ENCODE peak calls at places on chromosomes 2 and 18, in five cellular contexts. One of them, this sample, is unnamed.

GRCh38 chr2:69683170-69683971 is 39.8 kb upstream of the AAK1 start:
- DNase-seq in keratinocyte: no peak
- DNase-seq in GM23248: peak; percentile 78
- DNase-seq in MM.1S: no peak
- DNase-seq in fibroblast of lung: peak; percentile 80
- DNase-seq in this sample: no peak

GRCh38 chr2:97868986-97869721 is 126.6 kb downstream of the TMEM131 start:
- DNase-seq in keratinocyte: peak; percentile 80
- DNase-seq in GM23248: peak; percentile 93
- DNase-seq in MM.1S: no peak
- DNase-seq in fibroblast of lung: peak; percentile 94
- DNase-seq in this sample: no peak

GRCh38 chr2:85843543-85843942 is 45.2 kb downstream of the ST3GAL5 start:
- DNase-seq in keratinocyte: no peak
- DNase-seq in GM23248: no peak
- DNase-seq in MM.1S: peak; percentile 25
- DNase-seq in fibroblast of lung: no peak
- DNase-seq in this sample: peak; percentile 35

GRCh38 chr2:165810418-165810817 is 16.4 kb upstream of the GALNT3 start:
- DNase-seq in keratinocyte: no peak
- DNase-seq in GM23248: no peak
- DNase-seq in MM.1S: no peak
- DNase-seq in fibroblast of lung: no peak
- DNase-seq in this sample: no peak

GRCh38 chr2:105870062-105870461 is 125.3 kb downstream of the NCK2 start:
- DNase-seq in keratinocyte: no peak
- DNase-seq in GM23248: no peak
- DNase-seq in MM.1S: no peak
- DNase-seq in fibroblast of lung: no peak
- DNase-seq in this sample: no peak

GRCh38 chr2:219636941-219637841 is 9.8 kb downstream of the SLC4A3 start:
- DNase-seq in keratinocyte: no peak
- DNase-seq in GM23248: no peak
- DNase-seq in MM.1S: no peak
- DNase-seq in fibroblast of lung: no peak
- DNase-seq in this sample: no peak

GRCh38 chr2:118752762-118753429 is 94.6 kb downstream of the EN1 start:
- DNase-seq in keratinocyte: no peak
- DNase-seq in GM23248: no peak
- DNase-seq in MM.1S: no peak
- DNase-seq in fibroblast of lung: no peak
- DNase-seq in this sample: no peak

GRCh38 chr2:39107724-39108273 is 13.1 kb downstream of the SOS1 start:
- DNase-seq in keratinocyte: no peak
- DNase-seq in GM23248: no peak
- DNase-seq in MM.1S: no peak
- DNase-seq in fibroblast of lung: no peak
- DNase-seq in this sample: no peak

GRCh38 chr2:12970861-12971260 is 254.1 kb downstream of the TRIB2 start:
- DNase-seq in keratinocyte: peak; percentile 95
- DNase-seq in GM23248: peak; percentile 67
- DNase-seq in MM.1S: no peak
- DNase-seq in fibroblast of lung: peak; percentile 47
- DNase-seq in this sample: no peak

GRCh38 chr2:169094676-169095075 is 25.3 kb downstream of the DHRS9 start:
- DNase-seq in keratinocyte: no peak
- DNase-seq in GM23248: no peak
- DNase-seq in MM.1S: no peak
- DNase-seq in fibroblast of lung: no peak
- DNase-seq in this sample: no peak

GRCh38 chr2:77479895-77480294 is 42.3 kb downstream of the LRRTM4 start:
- DNase-seq in keratinocyte: no peak
- DNase-seq in GM23248: no peak
- DNase-seq in MM.1S: no peak
- DNase-seq in fibroblast of lung: peak; percentile 33
- DNase-seq in this sample: no peak

GRCh38 chr2:160145471-160145870 is 54.6 kb downstream of the ITGB6 start:
- DNase-seq in keratinocyte: no peak
- DNase-seq in GM23248: no peak
- DNase-seq in MM.1S: peak; percentile 74
- DNase-seq in fibroblast of lung: no peak
- DNase-seq in this sample: peak; percentile 25

GRCh38 chr18:44458777-44459176 is 221.9 kb upstream of the SETBP1 start:
- DNase-seq in keratinocyte: peak; percentile 41
- DNase-seq in GM23248: peak; percentile 90
- DNase-seq in MM.1S: no peak
- DNase-seq in fibroblast of lung: peak; percentile 66
- DNase-seq in this sample: no peak

GRCh38 chr2:43391159-43391876 is 164.9 kb upstream of the ZFP36L2 start:
- DNase-seq in keratinocyte: no peak
- DNase-seq in GM23248: no peak
- DNase-seq in MM.1S: no peak
- DNase-seq in fibroblast of lung: peak; percentile 28
- DNase-seq in this sample: no peak

GRCh38 chr18:57956495-57956894 is 87.5 kb upstream of the NEDD4L start:
- DNase-seq in keratinocyte: no peak
- DNase-seq in GM23248: no peak
- DNase-seq in MM.1S: no peak
- DNase-seq in fibroblast of lung: no peak
- DNase-seq in this sample: no peak

GRCh38 chr2:26521054-26521912 is 43.4 kb upstream of the OTOF start:
- DNase-seq in keratinocyte: no peak
- DNase-seq in GM23248: peak; percentile 48
- DNase-seq in MM.1S: peak; percentile 9
- DNase-seq in fibroblast of lung: no peak
- DNase-seq in this sample: peak; percentile 37

GRCh38 chr2:227153766-227154486 is 10.1 kb downstream of the COL4A4 start:
- DNase-seq in keratinocyte: no peak
- DNase-seq in GM23248: no peak
- DNase-seq in MM.1S: no peak
- DNase-seq in fibroblast of lung: peak; percentile 12
- DNase-seq in this sample: no peak

GRCh38 chr2:186641807-186642321 is 52.0 kb upstream of the FAM171B start:
- DNase-seq in keratinocyte: peak; percentile 55
- DNase-seq in GM23248: peak; percentile 87
- DNase-seq in MM.1S: peak; percentile 67
- DNase-seq in fibroblast of lung: peak; percentile 78
- DNase-seq in this sample: peak; percentile 53

GRCh38 chr18:36255072-36255708 is 42.3 kb upstream of the FHOD3 start:
- DNase-seq in keratinocyte: no peak
- DNase-seq in GM23248: no peak
- DNase-seq in MM.1S: no peak
- DNase-seq in fibroblast of lung: no peak
- DNase-seq in this sample: no peak

GRCh38 chr18:24016643-24017042 is 2.1 kb downstream of the TTC39C start:
- DNase-seq in keratinocyte: no peak
- DNase-seq in GM23248: peak; percentile 34
- DNase-seq in MM.1S: no peak
- DNase-seq in fibroblast of lung: no peak
- DNase-seq in this sample: no peak

GRCh38 chr2:64659252-64659651 is 5.5 kb upstream of the SERTAD2 start:
- DNase-seq in keratinocyte: no peak
- DNase-seq in GM23248: no peak
- DNase-seq in MM.1S: no peak
- DNase-seq in fibroblast of lung: no peak
- DNase-seq in this sample: peak; percentile 74

GRCh38 chr2:64658269-64658668 is 4.6 kb upstream of the SERTAD2 start:
- DNase-seq in keratinocyte: no peak
- DNase-seq in GM23248: no peak
- DNase-seq in MM.1S: no peak
- DNase-seq in fibroblast of lung: no peak
- DNase-seq in this sample: peak; percentile 93

GRCh38 chr2:64663402-64663801 is 9.7 kb upstream of the SERTAD2 start:
- DNase-seq in keratinocyte: no peak
- DNase-seq in GM23248: no peak
- DNase-seq in MM.1S: no peak
- DNase-seq in fibroblast of lung: no peak
- DNase-seq in this sample: no peak

GRCh38 chr2:64657416-64657815 is 3.7 kb upstream of the SERTAD2 start:
- DNase-seq in keratinocyte: no peak
- DNase-seq in GM23248: no peak
- DNase-seq in MM.1S: peak; percentile 1
- DNase-seq in fibroblast of lung: no peak
- DNase-seq in this sample: peak; percentile 81

GRCh38 chr2:64661770-64662169 is 8.1 kb upstream of the SERTAD2 start:
- DNase-seq in keratinocyte: no peak
- DNase-seq in GM23248: no peak
- DNase-seq in MM.1S: no peak
- DNase-seq in fibroblast of lung: no peak
- DNase-seq in this sample: peak; percentile 74
- H2AFZ ChIP-seq in keratinocyte: no peak overlapping the region
- H2AFZ ChIP-seq in GM23248: no peak overlapping the region
- H2AFZ ChIP-seq in MM.1S: no peak overlapping the region
- H2AFZ ChIP-seq in fibroblast of lung: no peak overlapping the region
- H2AFZ ChIP-seq in this sample: peak overlapping the region; percentile 37

GRCh38 chr2:37119182-37119581 is 34.9 kb downstream of the GPATCH11 start:
- DNase-seq in keratinocyte: no peak
- DNase-seq in GM23248: peak; percentile 5
- DNase-seq in MM.1S: no peak
- DNase-seq in fibroblast of lung: no peak
- DNase-seq in this sample: no peak

GRCh38 chr2:37111971-37112370 is 27.7 kb downstream of the GPATCH11 start:
- DNase-seq in keratinocyte: no peak
- DNase-seq in GM23248: no peak
- DNase-seq in MM.1S: no peak
- DNase-seq in fibroblast of lung: no peak
- DNase-seq in this sample: no peak

GRCh38 chr2:37117566-37117965 is 33.2 kb downstream of the GPATCH11 start:
- DNase-seq in keratinocyte: no peak
- DNase-seq in GM23248: no peak
- DNase-seq in MM.1S: no peak
- DNase-seq in fibroblast of lung: no peak
- DNase-seq in this sample: no peak
- H2AFZ ChIP-seq in keratinocyte: no peak overlapping the region
- H2AFZ ChIP-seq in GM23248: no peak overlapping the region
- H2AFZ ChIP-seq in MM.1S: no peak overlapping the region
- H2AFZ ChIP-seq in fibroblast of lung: no peak overlapping the region
- H2AFZ ChIP-seq in this sample: no peak overlapping the region

GRCh38 chr18:3089579-3089978 is 76.6 kb upstream of the LPIN2 start:
- DNase-seq in keratinocyte: no peak
- DNase-seq in GM23248: no peak
- DNase-seq in MM.1S: no peak
- DNase-seq in fibroblast of lung: peak; percentile 11
- DNase-seq in this sample: no peak

GRCh38 chr18:3088444-3088843 is 75.5 kb upstream of the LPIN2 start:
- DNase-seq in keratinocyte: no peak
- DNase-seq in GM23248: no peak
- DNase-seq in MM.1S: no peak
- DNase-seq in fibroblast of lung: peak; percentile 9
- DNase-seq in this sample: no peak

GRCh38 chr18:3084206-3084605 is 71.3 kb upstream of the LPIN2 start:
- DNase-seq in keratinocyte: no peak
- DNase-seq in GM23248: no peak
- DNase-seq in MM.1S: no peak
- DNase-seq in fibroblast of lung: no peak
- DNase-seq in this sample: no peak

GRCh38 chr18:3088044-3088443 is 75.1 kb upstream of the LPIN2 start:
- DNase-seq in keratinocyte: no peak
- DNase-seq in GM23248: no peak
- DNase-seq in MM.1S: no peak
- DNase-seq in fibroblast of lung: no peak
- DNase-seq in this sample: no peak

GRCh38 chr18:3086865-3087264 is 73.9 kb upstream of the LPIN2 start:
- DNase-seq in keratinocyte: no peak
- DNase-seq in GM23248: no peak
- DNase-seq in MM.1S: no peak
- DNase-seq in fibroblast of lung: no peak
- DNase-seq in this sample: no peak
- H2AFZ ChIP-seq in keratinocyte: no peak overlapping the region
- H2AFZ ChIP-seq in GM23248: no peak overlapping the region
- H2AFZ ChIP-seq in MM.1S: no peak overlapping the region
- H2AFZ ChIP-seq in fibroblast of lung: no peak overlapping the region
- H2AFZ ChIP-seq in this sample: peak overlapping the region; percentile 41

GRCh38 chr18:26746284-26747130 is 119.0 kb downstream of the AQP4 start:
- DNase-seq in keratinocyte: no peak
- DNase-seq in GM23248: peak; percentile 43
- DNase-seq in MM.1S: no peak
- DNase-seq in fibroblast of lung: peak; percentile 27
- DNase-seq in this sample: no peak
- H2AFZ ChIP-seq in keratinocyte: no peak overlapping the region
- H2AFZ ChIP-seq in GM23248: peak overlapping the region; percentile 57
- H2AFZ ChIP-seq in MM.1S: no peak overlapping the region
- H2AFZ ChIP-seq in fibroblast of lung: no peak overlapping the region
- H2AFZ ChIP-seq in this sample: no peak overlapping the region

GRCh38 chr2:188940171-188940570 is 34.0 kb upstream of the COL3A1 start:
- DNase-seq in keratinocyte: no peak
- DNase-seq in GM23248: peak; percentile 53
- DNase-seq in MM.1S: no peak
- DNase-seq in fibroblast of lung: peak; percentile 67
- DNase-seq in this sample: no peak
- H2AFZ ChIP-seq in keratinocyte: no peak overlapping the region
- H2AFZ ChIP-seq in GM23248: peak overlapping the region; percentile 84
- H2AFZ ChIP-seq in MM.1S: no peak overlapping the region
- H2AFZ ChIP-seq in fibroblast of lung: peak overlapping the region; percentile 19
- H2AFZ ChIP-seq in this sample: no peak overlapping the region

GRCh38 chr2:236533343-236533742 is 36.3 kb upstream of the ACKR3 start:
- DNase-seq in keratinocyte: no peak
- DNase-seq in GM23248: no peak
- DNase-seq in MM.1S: no peak
- DNase-seq in fibroblast of lung: no peak
- DNase-seq in this sample: no peak

GRCh38 chr2:236531991-236532390 is 37.6 kb upstream of the ACKR3 start:
- DNase-seq in keratinocyte: no peak
- DNase-seq in GM23248: no peak
- DNase-seq in MM.1S: no peak
- DNase-seq in fibroblast of lung: no peak
- DNase-seq in this sample: no peak

GRCh38 chr2:236531205-236531604 is 38.4 kb upstream of the ACKR3 start:
- DNase-seq in keratinocyte: no peak
- DNase-seq in GM23248: no peak
- DNase-seq in MM.1S: no peak
- DNase-seq in fibroblast of lung: no peak
- DNase-seq in this sample: no peak

GRCh38 chr2:236527198-236527640 is 42.4 kb upstream of the ACKR3 start:
- DNase-seq in keratinocyte: no peak
- DNase-seq in GM23248: no peak
- DNase-seq in MM.1S: no peak
- DNase-seq in fibroblast of lung: peak; percentile 8
- DNase-seq in this sample: no peak

DNA sequence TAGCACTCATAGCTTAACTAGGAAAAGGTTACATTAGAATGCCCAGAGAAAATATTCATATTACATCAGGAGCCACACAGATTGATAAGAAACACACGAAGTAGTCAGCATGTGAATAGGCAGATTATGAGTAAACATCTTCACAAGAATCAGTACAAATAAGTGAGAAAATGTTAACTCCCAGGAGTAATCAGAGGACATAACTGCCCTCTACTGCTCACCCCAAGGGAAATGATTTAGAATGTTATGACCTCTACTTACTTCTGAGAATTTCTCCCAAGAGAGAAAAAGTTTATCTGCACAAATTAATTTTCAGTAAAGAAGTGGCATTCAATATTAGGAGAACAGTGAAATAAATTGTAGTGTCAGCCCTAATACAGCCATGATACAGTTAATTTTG is 39.1 kb upstream of the ACKR3 start:
- DNase-seq in keratinocyte: no peak
- DNase-seq in GM23248: no peak
- DNase-seq in MM.1S: no peak
- DNase-seq in fibroblast of lung: no peak
- DNase-seq in this sample: no peak
- H2AFZ ChIP-seq in keratinocyte: no peak overlapping the region
- H2AFZ ChIP-seq in GM23248: no peak overlapping the region
- H2AFZ ChIP-seq in MM.1S: no peak overlapping the region
- H2AFZ ChIP-seq in fibroblast of lung: no peak overlapping the region
- H2AFZ ChIP-seq in this sample: no peak overlapping the region

This sample was measured in OCI-LY7.